ENCODE peak calls at places on chromosome 7, in four cellular contexts. One of them, this sample, is unnamed.
A peak's percentile ranks its signal among the peaks of the same experiment; 100 is the strongest.

GRCh38 chr7:156379242-156380070 is 261.1 kb upstream of the RNF32 start:
- DNase-seq in neural progenitor cell: no peak
- DNase-seq in NCI-H2029: no peak
- DNase-seq in stimulated activated CD4-positive, alpha-beta T cell treated with anti-CD3 and anti-CD28 coated beads, Interleukin-2, amount 100 ng/mL, for 48 hours: no peak
- DNase-seq in this sample: no peak

GRCh38 chr7:148501707-148502139 is 88.8 kb upstream of the C7orf33 start:
- DNase-seq in stimulated activated CD4-positive, alpha-beta T cell treated with anti-CD3 and anti-CD28 coated beads, Interleukin-2, amount 100 ng/mL, for 48 hours: no peak
- DNase-seq in neural progenitor cell: peak; percentile 58
- DNase-seq in NCI-H2029: no peak
- DNase-seq in this sample: no peak

GRCh38 chr7:34158754-34159153 is 253.4 kb downstream of the BMPER start:
- DNase-seq in NCI-H2029: peak; percentile 30
- DNase-seq in neural progenitor cell: peak; percentile 28
- DNase-seq in stimulated activated CD4-positive, alpha-beta T cell treated with anti-CD3 and anti-CD28 coated beads, Interleukin-2, amount 100 ng/mL, for 48 hours: no peak
- DNase-seq in this sample: no peak

GRCh38 chr7:17298102-17298839 is at the start of gene AHR:
- DNase-seq in neural progenitor cell: peak; percentile 88
- DNase-seq in NCI-H2029: peak; percentile 76
- DNase-seq in stimulated activated CD4-positive, alpha-beta T cell treated with anti-CD3 and anti-CD28 coated beads, Interleukin-2, amount 100 ng/mL, for 48 hours: peak; percentile 87
- DNase-seq in this sample: peak; percentile 79

GRCh38 chr7:47520408-47520807 is 61.5 kb downstream of the TNS3 start:
- DNase-seq in NCI-H2029: no peak
- DNase-seq in stimulated activated CD4-positive, alpha-beta T cell treated with anti-CD3 and anti-CD28 coated beads, Interleukin-2, amount 100 ng/mL, for 48 hours: no peak
- DNase-seq in neural progenitor cell: no peak
- DNase-seq in this sample: no peak

GRCh38 chr7:584820-585219 is 65.2 kb upstream of the PDGFA start:
- DNase-seq in NCI-H2029: no peak
- DNase-seq in stimulated activated CD4-positive, alpha-beta T cell treated with anti-CD3 and anti-CD28 coated beads, Interleukin-2, amount 100 ng/mL, for 48 hours: no peak
- DNase-seq in neural progenitor cell: no peak
- DNase-seq in this sample: no peak

GRCh38 chr7:157076466-157076865 is 62.3 kb upstream of the UBE3C start:
- DNase-seq in stimulated activated CD4-positive, alpha-beta T cell treated with anti-CD3 and anti-CD28 coated beads, Interleukin-2, amount 100 ng/mL, for 48 hours: no peak
- DNase-seq in NCI-H2029: no peak
- DNase-seq in neural progenitor cell: no peak
- DNase-seq in this sample: no peak

GRCh38 chr7:22776964-22777363 is 45.7 kb downstream of the TOMM7 start:
- DNase-seq in neural progenitor cell: no peak
- DNase-seq in stimulated activated CD4-positive, alpha-beta T cell treated with anti-CD3 and anti-CD28 coated beads, Interleukin-2, amount 100 ng/mL, for 48 hours: no peak
- DNase-seq in NCI-H2029: no peak
- DNase-seq in this sample: no peak

GRCh38 chr7:47492720-47493119 is 89.2 kb downstream of the TNS3 start:
- DNase-seq in stimulated activated CD4-positive, alpha-beta T cell treated with anti-CD3 and anti-CD28 coated beads, Interleukin-2, amount 100 ng/mL, for 48 hours: no peak
- DNase-seq in neural progenitor cell: no peak
- DNase-seq in NCI-H2029: no peak
- DNase-seq in this sample: no peak

GRCh38 chr7:88105231-88105630 is 114.6 kb downstream of the SRI start:
- DNase-seq in stimulated activated CD4-positive, alpha-beta T cell treated with anti-CD3 and anti-CD28 coated beads, Interleukin-2, amount 100 ng/mL, for 48 hours: no peak
- DNase-seq in neural progenitor cell: no peak
- DNase-seq in NCI-H2029: no peak
- DNase-seq in this sample: no peak

GRCh38 chr7:1569833-1570632 is at the start of gene PSMG3:
- DNase-seq in neural progenitor cell: peak; percentile 91
- DNase-seq in stimulated activated CD4-positive, alpha-beta T cell treated with anti-CD3 and anti-CD28 coated beads, Interleukin-2, amount 100 ng/mL, for 48 hours: peak; percentile 83
- DNase-seq in NCI-H2029: peak; percentile 86
- DNase-seq in this sample: peak; percentile 70

GRCh38 chr7:114141415-114141814 is 222.6 kb upstream of the PPP1R3A start:
- DNase-seq in neural progenitor cell: peak; percentile 17
- DNase-seq in stimulated activated CD4-positive, alpha-beta T cell treated with anti-CD3 and anti-CD28 coated beads, Interleukin-2, amount 100 ng/mL, for 48 hours: no peak
- DNase-seq in NCI-H2029: no peak
- DNase-seq in this sample: no peak

GRCh38 chr7:158094046-158094445 is 493.6 kb downstream of the PTPRN2 start:
- DNase-seq in neural progenitor cell: no peak
- DNase-seq in NCI-H2029: no peak
- DNase-seq in stimulated activated CD4-positive, alpha-beta T cell treated with anti-CD3 and anti-CD28 coated beads, Interleukin-2, amount 100 ng/mL, for 48 hours: no peak
- DNase-seq in this sample: no peak

GRCh38 chr7:85851571-85852193 is 664.8 kb upstream of the SEMA3D start:
- DNase-seq in NCI-H2029: no peak
- DNase-seq in neural progenitor cell: peak; percentile 25
- DNase-seq in stimulated activated CD4-positive, alpha-beta T cell treated with anti-CD3 and anti-CD28 coated beads, Interleukin-2, amount 100 ng/mL, for 48 hours: no peak
- DNase-seq in this sample: no peak